ENCODE peak calls at places on chromosomes 5 and 9, in ten cellular contexts. W, A, M, C, E, Y, B, I, Q and J are unnamed samples.

GRCh38 chr5:138832218-138832617 is 42.9 kb downstream of the LRRTM2 start:
- DNase-seq in C (no peak), M (no peak), Y (peak; percentile 32), W (no peak), Q (peak; percentile 15), E (no peak), I (no peak), B (no peak), A (no peak), J (no peak)

GRCh38 chr5:62477801-62478200 is 65.2 kb downstream of the IPO11 start:
- DNase-seq in M (no peak), Q (peak; percentile 46), Y (peak; percentile 48), I (no peak), B (no peak), A (no peak), W (no peak), C (no peak), E (peak; percentile 17), J (no peak)

GRCh38 chr5:158074992-158075769 is 216.2 kb upstream of the CLINT1 start:
- DNase-seq in B (no peak), Y (peak; percentile 85), Q (peak; percentile 71), E (peak; percentile 35), I (peak; percentile 44), W (peak; percentile 38), M (no peak), A (peak; percentile 55), C (peak; percentile 65), J (peak; percentile 19)

GRCh38 chr5:61758711-61759110 is 426.7 kb downstream of the ZSWIM6 start:
- DNase-seq in E (peak; percentile 12), A (no peak), M (no peak), I (no peak), B (no peak), W (no peak), Q (no peak), Y (no peak), C (no peak), J (no peak)

GRCh38 chr5:115507682-115508081 is 36.9 kb downstream of the FEM1C start:
- DNase-seq in E (no peak), B (peak; percentile 70), A (no peak), I (no peak), C (no peak), Q (peak; percentile 46), Y (peak; percentile 38), M (no peak), W (no peak), J (no peak)

GRCh38 chr5:112604741-112605390 is 132.8 kb upstream of the APC start:
- DNase-seq in Q (no peak), C (peak; percentile 25), B (no peak), M (no peak), Y (peak; percentile 27), A (no peak), E (no peak), I (no peak), W (no peak), J (no peak)

GRCh38 chr9:127741831-127742434 is 6.8 kb upstream of the TOR2A start:
- DNase-seq in B (no peak), M (no peak), W (peak; percentile 68), E (no peak), I (peak; percentile 62), A (peak; percentile 63), Y (no peak), Q (no peak), C (no peak), J (no peak)

GRCh38 chr9:126965541-126966428 is 51.2 kb downstream of the RALGPS1 start:
- DNase-seq in C (peak; percentile 42), W (no peak), Q (peak; percentile 73), E (peak; percentile 27), Y (peak; percentile 79), B (no peak), M (no peak), I (peak; percentile 46), A (no peak), J (peak; percentile 29)

GRCh38 chr5:86525623-86526022 is 92.1 kb upstream of the COX7C start:
- DNase-seq in M (no peak), B (no peak), C (no peak), I (no peak), E (no peak), A (no peak), W (no peak), Y (no peak), Q (no peak), J (no peak)

GRCh38 chr9:115000217-115000639 is 69.8 kb upstream of the TNFSF8 start:
- DNase-seq in C (no peak), M (no peak), I (no peak), W (no peak), A (no peak), Q (no peak), B (no peak), Y (no peak), E (no peak), J (no peak)

GRCh38 chr5:146541956-146542849 is 26.2 kb upstream of the GPR151 start:
- DNase-seq in Q (peak; percentile 62), M (peak; percentile 16), A (peak; percentile 78), B (no peak), I (peak; percentile 80), W (peak; percentile 50), E (peak; percentile 44), Y (peak; percentile 75), C (peak; percentile 67), J (peak; percentile 64)

GRCh38 chr5:13624283-13625074 is 320.0 kb downstream of the DNAH5 start:
- DNase-seq in Q (no peak), C (no peak), M (no peak), Y (no peak), W (no peak), E (no peak), B (no peak), A (no peak), I (no peak), J (no peak)

GRCh38 chr5:138616508-138616907 is 41.3 kb upstream of the HSPA9 start:
- DNase-seq in B (no peak), I (no peak), Y (no peak), E (no peak), Q (no peak), M (no peak), W (no peak), A (no peak), C (peak; percentile 19), J (no peak)

GRCh38 chr5:150024241-150024984 is 23.9 kb downstream of the HMGXB3 start:
- DNase-seq in W (no peak), E (peak; percentile 24), C (no peak), B (no peak), M (no peak), Y (no peak), I (no peak), Q (no peak), A (no peak), J (no peak)
- TF ChIP-seq CTCF in W (no peak), E (no peak), C (no peak), B (no peak), M (no peak), Y (no peak), I (no peak), Q (no peak), A (no peak), J (no peak)

GRCh38 chr5:169632946-169633345 is 4.1 kb upstream of the DOCK2 start:
- DNase-seq in W (no peak), I (no peak), C (no peak), E (no peak), Q (no peak), A (no peak), M (no peak), B (no peak), Y (no peak), J (no peak)

GRCh38 chr5:169628891-169629290 is 8.2 kb upstream of the DOCK2 start:
- DNase-seq in Y (peak; percentile 22), E (no peak), C (no peak), W (no peak), I (no peak), M (no peak), A (no peak), B (peak; percentile 76), Q (peak; percentile 51), J (no peak)

GRCh38 chr5:169627551-169627950 is 9.5 kb upstream of the DOCK2 start:
- DNase-seq in Y (no peak), I (no peak), W (no peak), A (no peak), E (no peak), C (no peak), Q (no peak), B (no peak), M (no peak), J (no peak)

GRCh38 chr5:169631360-169631759 is 5.7 kb upstream of the DOCK2 start:
- DNase-seq in B (no peak), C (no peak), E (no peak), Y (peak; percentile 86), M (no peak), I (no peak), A (no peak), W (no peak), Q (peak; percentile 85), J (no peak)

DNA sequence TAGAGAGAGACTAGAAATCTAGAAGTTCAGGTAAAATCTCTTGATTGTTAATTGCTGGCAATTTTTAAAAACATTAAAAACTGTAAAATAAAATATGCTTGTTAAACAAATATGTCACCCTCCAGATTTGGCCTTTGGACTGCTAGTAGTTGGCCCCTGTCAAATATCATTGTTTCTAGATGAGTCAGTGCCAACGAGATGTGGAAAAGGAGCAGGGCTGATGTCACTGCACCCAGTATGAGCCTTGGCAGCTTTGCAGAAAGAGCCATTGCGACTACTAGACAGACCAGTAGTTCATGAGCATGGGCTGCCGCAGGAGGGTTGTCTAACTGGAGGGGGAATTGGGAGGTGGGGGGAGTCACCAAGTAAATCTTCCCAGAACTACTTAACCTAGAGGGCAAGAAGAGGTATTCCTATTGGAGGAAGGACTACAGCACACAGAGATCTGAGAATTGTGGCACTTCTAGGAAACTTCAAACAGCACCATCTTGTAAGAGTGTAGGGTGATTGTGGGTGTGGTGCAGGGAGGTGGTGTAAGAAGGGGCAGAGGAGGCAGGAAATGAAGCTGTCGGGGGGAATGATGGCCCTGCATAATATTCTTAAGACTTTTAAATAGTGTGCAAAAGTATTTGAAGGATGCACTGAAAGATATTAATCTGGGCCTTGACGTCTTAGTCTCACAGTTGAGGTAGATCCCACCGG is 7.1 kb upstream of the DOCK2 start:
- DNase-seq in W (no peak), I (no peak), Y (peak; percentile 81), M (no peak), B (peak; percentile 54), Q (peak; percentile 82), E (peak; percentile 29), C (no peak), A (no peak), J (no peak)
- TF ChIP-seq CTCF in W (no peak), I (no peak), Y (no peak), M (no peak), B (no peak), Q (no peak), E (no peak), C (no peak), A (no peak), J (no peak)

DNA sequence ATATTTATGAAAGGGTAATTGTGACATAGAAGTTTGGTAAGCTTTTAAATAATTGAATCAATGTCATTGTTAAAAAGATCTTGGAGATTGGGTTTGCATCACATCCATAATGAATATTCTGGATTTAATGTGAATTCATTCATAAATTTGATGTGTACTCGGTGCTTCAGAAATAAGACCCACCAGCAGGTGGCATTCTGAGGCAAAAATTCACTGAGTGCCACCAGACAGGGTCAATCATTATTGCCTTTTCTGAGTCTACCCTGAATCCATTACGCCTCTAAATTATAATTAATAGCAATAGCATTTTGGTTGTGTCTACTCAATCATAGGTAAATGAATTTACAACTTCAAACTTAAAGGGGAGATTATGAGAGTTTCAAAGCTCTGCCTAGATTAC is 1.0 kb downstream of the TRPC7 start:
- DNase-seq in A (no peak), E (no peak), Q (no peak), Y (no peak), C (no peak), W (no peak), I (no peak), B (no peak), M (no peak), J (no peak)
- TF ChIP-seq CTCF in A (no peak), E (peak; percentile 53), Q (peak; percentile 30), Y (peak; percentile 10), C (peak; percentile 39), W (no peak), I (no peak), B (peak; percentile 34), M (no peak), J (no peak)

GRCh38 chr5:81301221-81302015 is at the start of gene ZCCHC9:
- DNase-seq in M (peak; percentile 77), Y (peak; percentile 97), E (peak; percentile 89), A (peak; percentile 95), B (peak; percentile 52), I (peak; percentile 94), W (peak; percentile 93), C (peak; percentile 93), Q (peak; percentile 94), J (peak; percentile 90)
- TF ChIP-seq CTCF in M (no peak), Y (peak; percentile 26), E (peak; percentile 35), A (peak; percentile 31), B (peak; percentile 45), I (no peak), W (no peak), C (peak; percentile 47), Q (peak; percentile 30), J (no peak)